ENCODE peak calls at places on chromosomes 7 and 10, in four cellular contexts. One of them, this sample, is unnamed.

GRCh38 chr7:141024668-141025067 is 9.9 kb upstream of the MRPS33 start:
- DNase-seq in CD4-positive, CD25-positive, alpha-beta regulatory T cell: no peak
- DNase-seq in dorsolateral prefrontal cortex: no peak
- DNase-seq in activated gamma-delta T cell treated with Interleukin-2 at 50 U/mL for 16 hours: no peak
- DNase-seq in this sample: no peak

GRCh38 chr7:15643000-15643705 is 43.3 kb downstream of the MEOX2 start:
- DNase-seq in dorsolateral prefrontal cortex: no peak
- DNase-seq in CD4-positive, CD25-positive, alpha-beta regulatory T cell: no peak
- DNase-seq in activated gamma-delta T cell treated with Interleukin-2 at 50 U/mL for 16 hours: no peak
- DNase-seq in this sample: no peak

GRCh38 chr10:117092386-117092785 is 45.7 kb downstream of the VAX1 start:
- DNase-seq in dorsolateral prefrontal cortex: peak
- DNase-seq in activated gamma-delta T cell treated with Interleukin-2 at 50 U/mL for 16 hours: no peak
- DNase-seq in CD4-positive, CD25-positive, alpha-beta regulatory T cell: no peak
- DNase-seq in this sample: no peak

GRCh38 chr7:27164381-27165088 is 802 bp downstream of the HOXA9 start:
- DNase-seq in dorsolateral prefrontal cortex: no peak
- DNase-seq in activated gamma-delta T cell treated with Interleukin-2 at 50 U/mL for 16 hours: no peak
- DNase-seq in CD4-positive, CD25-positive, alpha-beta regulatory T cell: no peak
- DNase-seq in this sample: no peak

GRCh38 chr7:18623389-18623788 is 127.8 kb downstream of the HDAC9 start:
- DNase-seq in activated gamma-delta T cell treated with Interleukin-2 at 50 U/mL for 16 hours: no peak
- DNase-seq in dorsolateral prefrontal cortex: no peak
- DNase-seq in CD4-positive, CD25-positive, alpha-beta regulatory T cell: no peak
- DNase-seq in this sample: no peak

GRCh38 chr10:6738464-6738824 is 158.4 kb upstream of the PRKCQ start:
- DNase-seq in dorsolateral prefrontal cortex: no peak
- DNase-seq in activated gamma-delta T cell treated with Interleukin-2 at 50 U/mL for 16 hours: no peak
- DNase-seq in CD4-positive, CD25-positive, alpha-beta regulatory T cell: no peak
- DNase-seq in this sample: no peak

GRCh38 chr10:10056958-10057357 is 960.7 kb upstream of the CELF2 start:
- DNase-seq in CD4-positive, CD25-positive, alpha-beta regulatory T cell: no peak
- DNase-seq in activated gamma-delta T cell treated with Interleukin-2 at 50 U/mL for 16 hours: no peak
- DNase-seq in dorsolateral prefrontal cortex: no peak
- DNase-seq in this sample: no peak

GRCh38 chr7:114703677-114704076 is 218.2 kb upstream of the MDFIC start:
- DNase-seq in dorsolateral prefrontal cortex: no peak
- DNase-seq in activated gamma-delta T cell treated with Interleukin-2 at 50 U/mL for 16 hours: no peak
- DNase-seq in CD4-positive, CD25-positive, alpha-beta regulatory T cell: no peak
- DNase-seq in this sample: no peak

GRCh38 chr7:17660116-17660515 is 280.2 kb downstream of the SNX13 start:
- DNase-seq in activated gamma-delta T cell treated with Interleukin-2 at 50 U/mL for 16 hours: no peak
- DNase-seq in CD4-positive, CD25-positive, alpha-beta regulatory T cell: no peak
- DNase-seq in dorsolateral prefrontal cortex: no peak
- DNase-seq in this sample: no peak

GRCh38 chr7:136023134-136023869 is 46.1 kb upstream of the MTPN start:
- DNase-seq in CD4-positive, CD25-positive, alpha-beta regulatory T cell: no peak
- DNase-seq in activated gamma-delta T cell treated with Interleukin-2 at 50 U/mL for 16 hours: no peak
- DNase-seq in dorsolateral prefrontal cortex: no peak
- DNase-seq in this sample: no peak

GRCh38 chr10:132117146-132117545 is 51.4 kb downstream of the JAKMIP3 start:
- DNase-seq in dorsolateral prefrontal cortex: peak
- DNase-seq in activated gamma-delta T cell treated with Interleukin-2 at 50 U/mL for 16 hours: no peak
- DNase-seq in CD4-positive, CD25-positive, alpha-beta regulatory T cell: no peak
- DNase-seq in this sample: no peak

GRCh38 chr7:155405399-155406318 is 52.3 kb upstream of the EN2 start:
- DNase-seq in activated gamma-delta T cell treated with Interleukin-2 at 50 U/mL for 16 hours: peak
- DNase-seq in CD4-positive, CD25-positive, alpha-beta regulatory T cell: no peak
- DNase-seq in dorsolateral prefrontal cortex: no peak
- DNase-seq in this sample: peak

GRCh38 chr7:68699090-68699711 is 899.1 kb upstream of the AUTS2 start:
- DNase-seq in activated gamma-delta T cell treated with Interleukin-2 at 50 U/mL for 16 hours: no peak
- DNase-seq in dorsolateral prefrontal cortex: no peak
- DNase-seq in CD4-positive, CD25-positive, alpha-beta regulatory T cell: no peak
- DNase-seq in this sample: no peak

This sample was measured in WERI-Rb-1.